ENCODE peak calls at places on chromosomes 12 and 14, in six cellular contexts. D is HepG2, A is A549, T is NB4, O is endothelial cell of umbilical vein, C is K562. S is an unnamed sample.

GRCh38 chr12:116691205-116691604 is 46.7 kb downstream of the SPRING1 start:
- DNase-seq in D (no peak), A (no peak), T (no peak), O (no peak), C (no peak), S (no peak)

GRCh38 chr12:98998697-98999299 is 353.7 kb downstream of the APAF1 start:
- DNase-seq in D (peak; percentile 21), A (peak; percentile 47), T (peak; percentile 57), O (peak; percentile 49), C (peak; percentile 40), S (no peak)

GRCh38 chr12:56315626-56316473 is at the start of gene CNPY2:
- DNase-seq in D (peak; percentile 99), A (peak; percentile 100), T (peak; percentile 99), O (peak; percentile 98), C (peak; percentile 96), S (peak; percentile 97)

GRCh38 chr12:82474798-82475184 is 116.5 kb downstream of the METTL25 start:
- DNase-seq in D (no peak), A (no peak), T (no peak), O (peak; percentile 76), C (no peak), S (no peak)

GRCh38 chr12:132493482-132494178 is 3.7 kb downstream of the FBRSL1 start:
- DNase-seq in D (peak; percentile 80), A (no peak), T (no peak), O (no peak), C (peak; percentile 50), S (no peak)

GRCh38 chr12:83850531-83850930 is 1062.1 kb downstream of the SLC6A15 start:
- DNase-seq in D (no peak), A (no peak), T (no peak), O (no peak), C (no peak), S (no peak)

GRCh38 chr12:57904848-57905811 is 36.2 kb upstream of the ATP23 start:
- DNase-seq in D (peak; percentile 82), A (peak; percentile 92), T (peak; percentile 90), O (peak; percentile 92), C (peak; percentile 84), S (peak; percentile 46)

GRCh38 chr14:75217508-75218206 is 41.2 kb upstream of the TMED10 start:
- DNase-seq in D (no peak), A (no peak), T (no peak), O (no peak), C (no peak), S (no peak)

GRCh38 chr12:112308184-112308583 is 74.0 kb downstream of the HECTD4 start:
- DNase-seq in D (no peak), A (no peak), T (no peak), O (no peak), C (no peak), S (no peak)

GRCh38 chr14:39665084-39665483 is 232.9 kb upstream of the FBXO33 start:
- DNase-seq in D (no peak), A (no peak), T (peak; percentile 5), O (no peak), C (no peak), S (no peak)

GRCh38 chr12:90055071-90055470 is 346.4 kb upstream of the ATP2B1 start:
- DNase-seq in D (no peak), A (no peak), T (no peak), O (no peak), C (no peak), S (no peak)

GRCh38 chr14:77044776-77045569 is 16.5 kb upstream of the IRF2BPL start:
- DNase-seq in D (peak; percentile 74), A (peak; percentile 70), T (peak; percentile 55), O (peak; percentile 38), C (no peak), S (no peak)

GRCh38 chr12:3275171-3276041 is 198.2 kb downstream of the TSPAN9 start:
- DNase-seq in D (peak; percentile 31), A (peak; percentile 62), T (peak; percentile 67), O (peak; percentile 48), C (peak; percentile 83), S (no peak)

GRCh38 chr12:52356762-52357580 is 10.3 kb downstream of the KRT85 start:
- DNase-seq in D (no peak), A (no peak), T (no peak), O (no peak), C (no peak), S (no peak)

GRCh38 chr14:24394275-24394674 is 4.5 kb upstream of the NYNRIN start:
- DNase-seq in D (no peak), A (peak; percentile 14), T (peak; percentile 39), O (no peak), C (no peak), S (no peak)

GRCh38 chr14:76666746-76667145 is 94.5 kb upstream of the VASH1 start:
- DNase-seq in D (no peak), A (no peak), T (no peak), O (no peak), C (no peak), S (no peak)

GRCh38 chr12:93748672-93749403 is 71.7 kb downstream of the CRADD start:
- DNase-seq in D (no peak), A (no peak), T (no peak), O (no peak), C (peak; percentile 52), S (no peak)

GRCh38 chr12:46523863-46524770 is 151.5 kb upstream of the SLC38A2 start:
- DNase-seq in D (peak; percentile 92), A (peak; percentile 96), T (no peak), O (peak; percentile 83), C (peak; percentile 30), S (no peak)

GRCh38 chr12:57226588-57227314 is 2.8 kb upstream of the SHMT2 start:
- DNase-seq in D (no peak), A (no peak), T (peak; percentile 67), O (no peak), C (peak; percentile 57), S (no peak)

GRCh38 chr14:78758333-78758732 is 588.2 kb downstream of the NRXN3 start:
- DNase-seq in D (peak; percentile 30), A (peak; percentile 56), T (peak; percentile 42), O (peak; percentile 49), C (peak; percentile 11), S (peak; percentile 13)

GRCh38 chr12:1497161-1497560 is 97.2 kb downstream of the FBXL14 start:
- DNase-seq in D (no peak), A (no peak), T (no peak), O (no peak), C (no peak), S (no peak)

GRCh38 chr12:1493781-1494180 is 100.6 kb downstream of the FBXL14 start:
- DNase-seq in D (no peak), A (no peak), T (no peak), O (no peak), C (no peak), S (no peak)

GRCh38 chr12:1494856-1495255 is 99.5 kb downstream of the FBXL14 start:
- DNase-seq in D (no peak), A (no peak), T (no peak), O (no peak), C (no peak), S (no peak)

GRCh38 chr12:1498199-1498740 is 96.1 kb downstream of the FBXL14 start:
- DNase-seq in D (no peak), A (no peak), T (no peak), O (no peak), C (no peak), S (no peak)

DNA sequence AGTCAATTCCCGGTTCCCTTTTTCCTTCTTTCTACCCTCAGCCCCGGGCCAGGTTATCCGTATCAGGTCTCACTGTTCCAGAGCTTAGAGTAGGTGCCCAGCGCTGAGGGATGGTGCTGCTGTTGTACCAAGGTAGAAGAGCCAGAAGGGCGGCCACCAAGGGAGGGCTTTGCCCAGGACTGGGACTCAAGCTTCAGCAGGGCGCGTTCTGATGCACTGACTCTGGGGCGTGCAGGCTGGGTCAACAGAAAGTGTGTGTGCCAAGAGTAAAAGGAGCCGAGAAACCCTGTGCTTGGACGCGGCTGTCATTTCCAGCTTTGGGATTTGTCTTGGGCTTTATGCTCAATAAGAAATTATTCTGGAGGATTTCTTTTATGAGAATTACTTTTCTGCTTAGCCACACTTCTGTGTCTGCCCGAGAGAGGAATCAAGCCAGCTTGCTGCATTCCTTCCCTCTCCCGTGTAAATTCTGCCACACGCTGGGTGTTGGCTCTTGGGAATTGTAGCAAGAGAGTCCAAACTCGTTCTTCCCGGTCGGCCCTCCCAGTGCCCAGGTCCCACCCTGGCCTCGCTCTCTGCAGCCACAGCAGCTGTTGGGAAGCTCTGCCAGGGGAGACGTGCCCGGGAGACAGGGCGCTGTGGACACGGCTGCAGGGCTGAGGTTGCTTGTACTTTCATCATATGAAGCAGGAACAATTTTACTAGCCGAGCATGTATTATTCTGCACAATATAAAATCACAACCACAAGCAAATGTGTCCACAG is 98.0 kb downstream of the FBXL14 start:
- DNase-seq in D (no peak), A (no peak), T (no peak), O (no peak), C (no peak), S (no peak)
- TF ChIP-seq MYC in D (no peak), A (no peak), T (no peak), O (no peak), C (no peak), S (no peak)

GRCh38 chr14:105419055-105419304 is 647 bp upstream of the MTA1 start:
- DNase-seq in D (no peak), A (no peak), T (no peak), O (no peak), C (no peak), S (no peak)

GRCh38 chr14:105419305-105420091 is at the start of gene MTA1:
- DNase-seq in D (peak; percentile 35), A (no peak), T (peak; percentile 63), O (no peak), C (peak; percentile 78), S (no peak)

GRCh38 chr14:105421723-105422615 is 2.3 kb downstream of the MTA1 start:
- DNase-seq in D (no peak), A (no peak), T (peak; percentile 64), O (no peak), C (no peak), S (no peak)

GRCh38 chr14:105420976-105421674 is 1.5 kb downstream of the MTA1 start:
- DNase-seq in D (no peak), A (no peak), T (no peak), O (no peak), C (no peak), S (no peak)

GRCh38 chr14:105420141-105420975 is 731 bp downstream of the MTA1 start:
- DNase-seq in D (no peak), A (no peak), T (peak; percentile 24), O (no peak), C (peak; percentile 33), S (no peak)
- TF ChIP-seq MYC in D (peak; percentile 44), A (no peak), T (peak; percentile 31), O (no peak), C (no peak), S (peak; percentile 41)

GRCh38 chr12:75705749-75706719 is 194.6 kb upstream of the KRR1 start:
- DNase-seq in D (no peak), A (peak; percentile 41), T (no peak), O (peak; percentile 98), C (peak; percentile 40), S (no peak)
- TF ChIP-seq MYC in D (no peak), A (no peak), T (no peak), O (no peak), C (no peak), S (no peak)

DNA sequence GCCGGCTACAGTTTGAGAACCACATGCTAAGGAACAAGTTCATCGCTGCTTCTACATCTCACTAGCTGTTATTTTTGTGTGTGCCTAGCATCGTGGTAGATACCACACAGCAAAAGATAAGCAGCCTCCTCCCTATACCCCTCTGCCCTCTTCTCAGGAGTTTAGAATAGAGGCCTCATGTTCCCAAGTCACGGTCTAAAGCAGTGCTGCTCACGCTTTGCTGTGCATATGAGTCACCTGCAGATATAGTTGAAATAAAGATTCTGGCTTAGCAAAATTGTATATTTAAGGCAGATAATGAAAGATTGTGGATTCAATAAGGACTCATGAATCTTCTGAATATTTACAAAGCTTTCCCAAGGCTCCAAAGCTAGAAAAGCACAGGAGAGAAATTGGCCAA is 28.0 kb downstream of the PLEKHG7 start:
- DNase-seq in D (no peak), A (no peak), T (no peak), O (no peak), C (no peak), S (no peak)
- TF ChIP-seq MYC in D (no peak), A (no peak), T (no peak), O (no peak), C (no peak), S (no peak)